ENCODE peak calls at places on chromosomes 6 and 20, in seven cellular contexts. One of them, this sample, is unnamed.
A peak's percentile ranks its signal among the peaks of the same experiment; 100 is the strongest.

GRCh38 chr6:147509900-147510299 is 1.4 kb downstream of the SAMD5 start:
- DNase-seq in H1: no peak
- DNase-seq in stomach: no peak
- DNase-seq in transverse colon: peak; percentile 27
- DNase-seq in GM12878: no peak
- DNase-seq in sigmoid colon: no peak
- DNase-seq in tibial nerve: no peak
- DNase-seq in this sample: no peak

GRCh38 chr6:22149501-22150490 is 147.0 kb downstream of the PRL start:
- DNase-seq in H1: no peak
- DNase-seq in stomach: no peak
- DNase-seq in transverse colon: no peak
- DNase-seq in GM12878: no peak
- DNase-seq in sigmoid colon: no peak
- DNase-seq in tibial nerve: no peak
- DNase-seq in this sample: no peak

GRCh38 chr6:56048601-56049000 is 173.2 kb upstream of the BMP5 start:
- DNase-seq in H1: no peak
- DNase-seq in stomach: no peak
- DNase-seq in transverse colon: no peak
- DNase-seq in GM12878: no peak
- DNase-seq in sigmoid colon: no peak
- DNase-seq in tibial nerve: no peak
- DNase-seq in this sample: no peak

GRCh38 chr6:35213824-35214756 is at the start of gene SCUBE3:
- DNase-seq in H1: no peak
- DNase-seq in stomach: peak; percentile 29
- DNase-seq in transverse colon: no peak
- DNase-seq in GM12878: no peak
- DNase-seq in sigmoid colon: no peak
- DNase-seq in tibial nerve: no peak
- DNase-seq in this sample: no peak

GRCh38 chr6:51805517-51805916 is 281.9 kb downstream of the PKHD1 start:
- DNase-seq in H1: no peak
- DNase-seq in stomach: no peak
- DNase-seq in transverse colon: no peak
- DNase-seq in GM12878: no peak
- DNase-seq in sigmoid colon: no peak
- DNase-seq in tibial nerve: no peak
- DNase-seq in this sample: no peak

GRCh38 chr6:164097557-164098398 is 683.3 kb downstream of the QKI start:
- DNase-seq in H1: no peak
- DNase-seq in stomach: no peak
- DNase-seq in transverse colon: no peak
- DNase-seq in GM12878: no peak
- DNase-seq in sigmoid colon: no peak
- DNase-seq in tibial nerve: no peak
- DNase-seq in this sample: no peak

GRCh38 chr6:168139121-168139520 is 60.1 kb upstream of the FRMD1 start:
- DNase-seq in H1: no peak
- DNase-seq in stomach: no peak
- DNase-seq in transverse colon: no peak
- DNase-seq in GM12878: no peak
- DNase-seq in sigmoid colon: peak; percentile 32
- DNase-seq in tibial nerve: no peak
- DNase-seq in this sample: no peak

GRCh38 chr6:134550604-134551003 is 232.7 kb upstream of the SGK1 start:
- DNase-seq in H1: no peak
- DNase-seq in stomach: no peak
- DNase-seq in transverse colon: no peak
- DNase-seq in GM12878: no peak
- DNase-seq in sigmoid colon: no peak
- DNase-seq in tibial nerve: no peak
- DNase-seq in this sample: no peak

GRCh38 chr6:134426623-134427022 is 108.7 kb upstream of the SGK1 start:
- DNase-seq in H1: no peak
- DNase-seq in stomach: no peak
- DNase-seq in transverse colon: no peak
- DNase-seq in GM12878: no peak
- DNase-seq in sigmoid colon: no peak
- DNase-seq in tibial nerve: no peak
- DNase-seq in this sample: no peak

GRCh38 chr20:63538204-63539091 is 1.3 kb upstream of the PTK6 start:
- DNase-seq in H1: no peak
- DNase-seq in stomach: peak; percentile 96
- DNase-seq in transverse colon: peak; percentile 93
- DNase-seq in GM12878: no peak
- DNase-seq in sigmoid colon: no peak
- DNase-seq in tibial nerve: no peak
- DNase-seq in this sample: no peak

GRCh38 chr6:105243487-105243886 is 63.7 kb upstream of the POPDC3 start:
- DNase-seq in H1: no peak
- DNase-seq in stomach: no peak
- DNase-seq in transverse colon: no peak
- DNase-seq in GM12878: no peak
- DNase-seq in sigmoid colon: no peak
- DNase-seq in tibial nerve: no peak
- DNase-seq in this sample: no peak

GRCh38 chr20:36542516-36543186 is 1.3 kb downstream of the MYL9 start:
- DNase-seq in H1: no peak
- DNase-seq in stomach: no peak
- DNase-seq in transverse colon: no peak
- DNase-seq in GM12878: no peak
- DNase-seq in sigmoid colon: peak; percentile 67
- DNase-seq in tibial nerve: no peak
- DNase-seq in this sample: no peak

GRCh38 chr20:43681468-43681942 is 14.6 kb downstream of the MYBL2 start:
- DNase-seq in H1: no peak
- DNase-seq in stomach: no peak
- DNase-seq in transverse colon: peak; percentile 25
- DNase-seq in GM12878: peak; percentile 21
- DNase-seq in sigmoid colon: no peak
- DNase-seq in tibial nerve: no peak
- DNase-seq in this sample: no peak

GRCh38 chr6:109486068-109486467 is 3.0 kb upstream of the ZBTB24 start:
- DNase-seq in H1: no peak
- DNase-seq in stomach: no peak
- DNase-seq in transverse colon: no peak
- DNase-seq in GM12878: no peak
- DNase-seq in sigmoid colon: no peak
- DNase-seq in tibial nerve: no peak
- DNase-seq in this sample: no peak

GRCh38 chr6:169953686-169954085 is 202.3 kb downstream of the ERMARD start:
- DNase-seq in H1: no peak
- DNase-seq in stomach: peak; percentile 24
- DNase-seq in transverse colon: no peak
- DNase-seq in GM12878: no peak
- DNase-seq in sigmoid colon: no peak
- DNase-seq in tibial nerve: no peak
- DNase-seq in this sample: no peak

GRCh38 chr6:169944415-169944814 is 193.0 kb downstream of the ERMARD start:
- DNase-seq in H1: no peak
- DNase-seq in stomach: no peak
- DNase-seq in transverse colon: no peak
- DNase-seq in GM12878: no peak
- DNase-seq in sigmoid colon: no peak
- DNase-seq in tibial nerve: no peak
- DNase-seq in this sample: no peak

GRCh38 chr6:169950558-169950957 is 199.1 kb downstream of the ERMARD start:
- DNase-seq in H1: no peak
- DNase-seq in stomach: peak; percentile 49
- DNase-seq in transverse colon: no peak
- DNase-seq in GM12878: no peak
- DNase-seq in sigmoid colon: no peak
- DNase-seq in tibial nerve: no peak
- DNase-seq in this sample: no peak

GRCh38 chr6:169945117-169945516 is 193.7 kb downstream of the ERMARD start:
- DNase-seq in H1: no peak
- DNase-seq in stomach: no peak
- DNase-seq in transverse colon: no peak
- DNase-seq in GM12878: no peak
- DNase-seq in sigmoid colon: no peak
- DNase-seq in tibial nerve: no peak
- DNase-seq in this sample: no peak

GRCh38 chr6:169949501-169950097 is 198.2 kb downstream of the ERMARD start:
- DNase-seq in H1: no peak
- DNase-seq in stomach: no peak
- DNase-seq in transverse colon: no peak
- DNase-seq in GM12878: no peak
- DNase-seq in sigmoid colon: no peak
- DNase-seq in tibial nerve: no peak
- DNase-seq in this sample: no peak
- H3K4me3 ChIP-seq in H1: no peak overlapping the region
- H3K4me3 ChIP-seq in stomach: no peak overlapping the region
- H3K4me3 ChIP-seq in transverse colon: no peak overlapping the region
- H3K4me3 ChIP-seq in GM12878: no peak overlapping the region
- H3K4me3 ChIP-seq in sigmoid colon: no peak overlapping the region
- H3K4me3 ChIP-seq in tibial nerve: no peak overlapping the region
- H3K4me3 ChIP-seq in this sample: no peak overlapping the region

DNA sequence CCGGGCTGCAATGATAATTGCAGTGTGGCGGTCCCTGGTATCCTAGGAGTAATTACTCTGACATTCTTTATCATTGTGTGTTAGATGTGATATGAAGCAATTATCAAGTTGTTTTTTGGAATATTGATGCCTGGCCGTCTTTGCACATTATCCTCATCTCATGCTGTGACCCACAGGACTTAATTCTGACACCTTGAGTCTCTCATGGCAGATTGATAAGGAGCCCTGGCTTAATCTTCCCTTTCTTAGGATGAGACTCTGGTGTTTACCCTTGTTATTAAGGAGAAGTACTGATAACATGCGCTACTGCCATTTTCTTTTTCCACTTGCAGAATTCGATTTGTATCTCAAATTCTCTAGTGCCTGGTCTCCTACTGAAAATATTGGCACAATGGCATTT is 980.2 kb downstream of the KIF16B start:
- DNase-seq in H1: no peak
- DNase-seq in stomach: no peak
- DNase-seq in transverse colon: no peak
- DNase-seq in GM12878: no peak
- DNase-seq in sigmoid colon: no peak
- DNase-seq in tibial nerve: no peak
- DNase-seq in this sample: no peak
- TF ChIP-seq EP300 in H1: no peak
- TF ChIP-seq EP300 in stomach: no peak
- TF ChIP-seq EP300 in transverse colon: no peak
- TF ChIP-seq EP300 in GM12878: no peak
- TF ChIP-seq EP300 in sigmoid colon: no peak
- TF ChIP-seq EP300 in tibial nerve: no peak
- TF ChIP-seq EP300 in this sample: no peak

DNA sequence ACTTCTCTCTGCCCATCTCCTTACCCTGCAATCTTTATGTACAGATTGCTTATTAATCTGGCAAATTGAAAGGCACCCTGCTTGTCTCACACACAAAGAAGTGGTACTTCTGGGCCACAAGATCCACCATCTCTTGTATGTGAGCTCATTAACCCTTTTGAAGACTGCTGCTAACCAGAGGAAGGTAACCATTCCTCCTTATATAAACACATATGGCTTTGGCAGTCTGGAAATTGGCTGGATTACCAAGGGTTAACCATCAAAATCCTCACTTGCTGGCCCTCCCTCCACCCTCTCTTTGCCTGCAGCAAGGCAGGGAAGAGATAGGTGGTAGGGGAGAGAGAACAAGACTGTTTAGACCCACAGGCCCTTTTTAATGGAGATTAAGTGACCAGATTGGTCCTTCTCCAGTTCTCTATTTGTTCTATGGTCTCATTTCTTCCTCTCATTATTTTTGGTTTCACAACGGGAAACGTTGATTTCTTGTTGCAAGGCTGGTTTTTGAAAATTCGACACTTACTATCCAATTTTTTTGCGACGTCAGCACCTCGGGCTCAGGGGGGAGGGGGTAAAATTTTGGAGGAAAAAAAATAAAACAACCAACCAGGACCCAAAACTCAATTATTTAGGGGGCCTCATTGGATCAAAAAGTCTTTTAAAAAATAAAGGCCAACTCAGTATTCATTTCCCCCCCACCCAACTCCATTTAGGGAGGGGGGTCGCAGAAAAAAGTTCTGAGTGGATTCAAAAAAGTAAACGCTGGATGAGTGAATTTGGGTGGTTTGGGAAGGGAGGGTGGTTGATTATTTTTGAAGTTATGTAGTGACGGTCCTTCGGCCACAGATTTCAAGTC is 859 bp downstream of the PPP1R10 start:
- DNase-seq in H1: no peak
- DNase-seq in stomach: no peak
- DNase-seq in transverse colon: no peak
- DNase-seq in GM12878: no peak
- DNase-seq in sigmoid colon: peak; percentile 69
- DNase-seq in tibial nerve: peak; percentile 22
- DNase-seq in this sample: no peak
- H3K4me3 ChIP-seq in H1: peak overlapping the region; percentile 97
- H3K4me3 ChIP-seq in stomach: peak overlapping the region; percentile 94
- H3K4me3 ChIP-seq in transverse colon: peak overlapping the region; percentile 66
- H3K4me3 ChIP-seq in GM12878: peak overlapping the region; percentile 75
- H3K4me3 ChIP-seq in sigmoid colon: peak overlapping the region; percentile 65
- H3K4me3 ChIP-seq in tibial nerve: peak overlapping the region; percentile 66
- H3K4me3 ChIP-seq in this sample: peak overlapping the region; percentile 90

DNA sequence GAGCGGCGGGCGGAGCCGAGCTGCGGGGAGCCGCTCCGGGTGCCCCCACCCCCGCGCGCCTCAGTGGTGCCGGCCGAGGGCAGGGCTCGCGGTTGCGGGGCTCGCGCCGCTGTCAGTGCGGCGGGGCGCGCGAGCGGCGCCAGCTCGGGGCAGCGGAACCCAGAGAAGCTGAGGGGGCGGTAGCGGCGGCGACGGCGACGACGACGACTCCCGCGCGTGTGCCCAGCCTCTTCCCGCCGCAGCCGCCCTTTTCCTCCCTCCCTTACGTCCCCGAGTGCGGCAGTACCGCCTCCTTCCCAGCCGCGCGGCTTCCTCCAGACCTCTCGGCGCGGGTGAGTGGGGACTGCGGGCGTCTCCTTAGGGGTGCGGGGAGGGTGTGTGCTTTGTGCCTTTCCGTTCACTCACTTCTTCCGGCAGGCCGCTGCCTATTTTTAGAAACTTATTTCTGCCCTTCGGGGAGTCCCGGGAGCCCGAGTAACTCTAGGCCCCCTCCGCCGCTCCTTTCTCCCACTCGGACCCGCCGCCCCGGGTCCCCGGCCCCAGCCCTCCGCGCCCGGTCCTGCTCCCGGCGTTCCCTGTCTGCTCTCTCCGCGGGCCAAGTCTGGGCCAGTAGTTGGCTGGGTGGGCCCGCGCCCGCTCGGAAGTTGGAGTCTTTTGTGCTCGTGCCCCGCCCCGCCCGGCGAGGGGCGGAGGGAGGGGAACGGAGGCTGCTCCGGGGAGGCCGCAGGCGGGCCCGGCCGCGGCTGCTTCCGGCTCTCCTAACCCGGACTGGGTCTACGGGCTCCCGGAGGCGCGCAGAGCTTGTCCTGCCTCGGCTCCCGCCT is at the start of gene RALY:
- DNase-seq in H1: peak; percentile 41
- DNase-seq in stomach: peak; percentile 89
- DNase-seq in transverse colon: peak; percentile 89
- DNase-seq in GM12878: no peak
- DNase-seq in sigmoid colon: peak; percentile 91
- DNase-seq in tibial nerve: peak; percentile 67
- DNase-seq in this sample: peak; percentile 90
- TF ChIP-seq EP300 in H1: no peak
- TF ChIP-seq EP300 in stomach: no peak
- TF ChIP-seq EP300 in transverse colon: no peak
- TF ChIP-seq EP300 in GM12878: peak; percentile 12
- TF ChIP-seq EP300 in sigmoid colon: no peak
- TF ChIP-seq EP300 in tibial nerve: peak; percentile 75
- TF ChIP-seq EP300 in this sample: no peak